ENCODE peak calls at places on chromosomes 7 and 10, in seven cellular contexts. S is psoas muscle; A is HFFc6; G is CD8-positive, alpha-beta memory T cell; B is A549; J is activated effector memory CD4-positive, alpha-beta T cell treated with anti-CD3 and anti-CD28 coated beads, Interleukin-2, amount 50 U/mL, for 16 hours; Z is COR-L47. L is an unnamed sample.

GRCh38 chr7:81833401-81833800 is 63.6 kb upstream of the HGF start:
- DNase-seq in J (no peak), Z (no peak), B (no peak), G (no peak), S (no peak), A (no peak), L (no peak)

GRCh38 chr10:114306116-114306973 is 67.3 kb downstream of the VWA2 start:
- DNase-seq in A (peak; percentile 94), J (peak; percentile 34), B (peak; percentile 88), G (no peak), S (no peak), Z (no peak), L (no peak)

GRCh38 chr7:35826751-35827150 is 25.9 kb downstream of the SEPTIN7 start:
- DNase-seq in G (no peak), S (no peak), Z (no peak), J (no peak), B (no peak), A (no peak), L (no peak)

GRCh38 chr10:60139798-60140566 is 233.6 kb upstream of the CCDC6 start:
- DNase-seq in A (peak; percentile 16), J (no peak), Z (no peak), B (no peak), S (no peak), G (no peak), L (no peak)

GRCh38 chr7:40827217-40828085 is 692.6 kb downstream of the SUGCT start:
- DNase-seq in B (no peak), S (no peak), A (no peak), J (no peak), Z (no peak), G (no peak), L (no peak)

GRCh38 chr7:151083071-151083823 is at the start of gene TMUB1:
- DNase-seq in B (peak; percentile 67), S (peak; percentile 86), J (peak; percentile 95), A (no peak), G (peak; percentile 88), Z (peak; percentile 69), L (peak; percentile 86)

GRCh38 chr10:28872592-28873165 is 195.4 kb downstream of the BAMBI start:
- DNase-seq in A (no peak), J (no peak), G (no peak), B (no peak), Z (no peak), S (no peak), L (no peak)

GRCh38 chr7:110375068-110375467 is 715.9 kb upstream of the LRRN3 start:
- DNase-seq in S (no peak), B (no peak), A (no peak), G (no peak), Z (no peak), J (no peak), L (no peak)

GRCh38 chr7:26534649-26535482 is 243.2 kb downstream of the SNX10 start:
- DNase-seq in A (no peak), S (no peak), G (no peak), B (no peak), J (no peak), Z (peak; percentile 93), L (no peak)

GRCh38 chr10:78780551-78780961 is 288.2 kb upstream of the ZMIZ1 start:
- DNase-seq in A (no peak), J (no peak), Z (no peak), B (no peak), S (no peak), G (no peak), L (no peak)